ENCODE peak calls at places on chromosome 17, in six cellular contexts. B, N, U, L, Y and J are unnamed samples.

GRCh38 chr17:57514614-57515013 is 230.5 kb downstream of the CCDC182 start:
- DNase-seq in U (no peak), Y (no peak), N (no peak), L (no peak), B (no peak), J (no peak)

GRCh38 chr17:72542317-72542716 is 421.5 kb downstream of the SOX9 start:
- DNase-seq in Y (no peak), B (no peak), N (no peak), U (no peak), L (no peak), J (no peak)

GRCh38 chr17:72967963-72968585 is 124.4 kb downstream of the SLC39A11 start:
- DNase-seq in Y (no peak), N (no peak), B (no peak), L (no peak), U (no peak), J (no peak)

GRCh38 chr17:44210342-44211192 is 8.9 kb downstream of the UBTF start:
- DNase-seq in N (peak; percentile 91), U (peak; percentile 82), Y (no peak), L (peak; percentile 91), B (peak; percentile 97), J (peak; percentile 88)

GRCh38 chr17:30954046-30954805 is 16.6 kb upstream of the RNF135 start:
- DNase-seq in N (no peak), Y (no peak), L (no peak), B (peak; percentile 49), U (no peak), J (no peak)

GRCh38 chr17:74547736-74548135 is 1.8 kb upstream of the CD300C start:
- DNase-seq in L (no peak), Y (no peak), N (no peak), B (peak; percentile 50), U (no peak), J (no peak)

GRCh38 chr17:3928394-3928793 is 12.1 kb upstream of the P2RX1 start:
- DNase-seq in N (no peak), Y (no peak), L (no peak), U (no peak), B (no peak), J (no peak)

GRCh38 chr17:72031219-72031906 is 89.5 kb upstream of the SOX9 start:
- DNase-seq in L (no peak), B (no peak), Y (no peak), U (no peak), N (no peak), J (no peak)

GRCh38 chr17:16407911-16408588 is 7.3 kb upstream of the TRPV2 start:
- DNase-seq in L (peak; percentile 87), Y (no peak), U (no peak), B (peak; percentile 91), N (no peak), J (peak; percentile 16)

GRCh38 chr17:49444384-49444783 is 29.7 kb upstream of the PHB1 start:
- DNase-seq in U (no peak), N (no peak), B (peak; percentile 14), L (no peak), Y (no peak), J (no peak)

GRCh38 chr17:75927286-75927922 is 13.4 kb downstream of the FBF1 start:
- DNase-seq in L (peak; percentile 65), N (no peak), U (no peak), Y (no peak), B (no peak), J (peak; percentile 55)

GRCh38 chr17:50935201-50936124 is 69.3 kb upstream of the TOB1 start:
- DNase-seq in L (no peak), B (no peak), U (no peak), Y (peak; percentile 73), N (no peak), J (no peak)

GRCh38 chr17:69760562-69760961 is 314.5 kb upstream of the KCNJ16 start:
- DNase-seq in L (no peak), U (no peak), Y (no peak), B (no peak), N (no peak), J (no peak)

GRCh38 chr17:5500804-5501391 is 14.5 kb downstream of the MIS12 start:
- DNase-seq in U (peak; percentile 69), Y (peak; percentile 50), B (peak; percentile 92), L (peak; percentile 87), N (peak; percentile 43), J (peak; percentile 90)

GRCh38 chr17:62722625-62723024 is 85.5 kb downstream of the MARCHF10 start:
- DNase-seq in Y (no peak), U (no peak), L (no peak), N (no peak), B (no peak), J (no peak)

GRCh38 chr17:45364531-45365390 is 47.9 kb upstream of the MAP3K14 start:
- DNase-seq in B (peak; percentile 64), L (no peak), U (no peak), Y (no peak), N (no peak), J (no peak)

GRCh38 chr17:31523862-31524730 is 132.6 kb downstream of the RAB11FIP4 start:
- DNase-seq in Y (no peak), U (no peak), B (peak; percentile 46), N (no peak), L (no peak), J (no peak)

GRCh38 chr17:11598274-11599221 is at the start of gene DNAH9:
- DNase-seq in L (no peak), N (no peak), Y (no peak), U (no peak), B (peak; percentile 98), J (no peak)

GRCh38 chr17:5468075-5468473 is 708 bp downstream of the DHX33 start:
- DNase-seq in L (peak; percentile 34), B (no peak), Y (no peak), N (peak; percentile 11), U (no peak), J (no peak)

GRCh38 chr17:77324227-77324626 is 183.5 kb downstream of the SEC14L1 start:
- DNase-seq in U (no peak), Y (no peak), N (no peak), B (no peak), L (no peak), J (no peak)

GRCh38 chr17:27793168-27793905 is 7.0 kb downstream of the NOS2 start:
- DNase-seq in B (no peak), N (no peak), L (no peak), Y (no peak), U (no peak), J (no peak)

GRCh38 chr17:76079577-76080206 is 710 bp downstream of the ZACN start:
- DNase-seq in N (no peak), L (no peak), U (no peak), Y (no peak), B (peak; percentile 77), J (no peak)

GRCh38 chr17:71334041-71334781 is 786.6 kb upstream of the SOX9 start:
- DNase-seq in U (no peak), B (no peak), L (no peak), Y (no peak), N (no peak), J (no peak)

GRCh38 chr17:68260051-68260762 is 12.4 kb downstream of the AMZ2 start:
- DNase-seq in L (no peak), N (no peak), B (no peak), U (no peak), Y (no peak), J (no peak)

GRCh38 chr17:48102700-48103378 is 1.6 kb upstream of the CBX1 start:
- DNase-seq in B (no peak), U (peak; percentile 2), Y (no peak), N (peak; percentile 26), L (no peak), J (no peak)

GRCh38 chr17:49616546-49617205 is 41.0 kb downstream of the NXPH3 start:
- DNase-seq in L (no peak), B (peak; percentile 94), Y (peak; percentile 81), N (no peak), U (no peak), J (no peak)

GRCh38 chr17:66347661-66348604 is 45.5 kb downstream of the PRKCA start:
- DNase-seq in U (no peak), B (no peak), L (no peak), Y (no peak), N (no peak), J (no peak)

GRCh38 chr17:12599185-12599920 is 66.3 kb upstream of the MYOCD start:
- DNase-seq in B (no peak), U (no peak), L (no peak), Y (no peak), N (no peak), J (peak; percentile 14)

GRCh38 chr17:61758430-61758829 is 104.9 kb downstream of the BRIP1 start:
- DNase-seq in N (no peak), Y (no peak), U (no peak), B (no peak), L (no peak), J (no peak)

GRCh38 chr17:58811301-58811700 is 55.6 kb downstream of the PPM1E start:
- DNase-seq in Y (no peak), B (no peak), N (no peak), U (no peak), L (no peak), J (no peak)

GRCh38 chr17:48998557-48999440 is 1.6 kb downstream of the IGF2BP1 start:
- DNase-seq in Y (no peak), N (no peak), U (no peak), L (no peak), B (no peak), J (peak; percentile 43)

GRCh38 chr17:76888661-76889060 is 20.5 kb downstream of the MGAT5B start:
- DNase-seq in Y (no peak), N (no peak), B (no peak), U (no peak), L (no peak), J (no peak)

GRCh38 chr17:76973040-76973439 is 104.8 kb downstream of the MGAT5B start:
- DNase-seq in Y (no peak), U (no peak), N (no peak), L (no peak), B (no peak), J (no peak)

GRCh38 chr17:80408872-80409271 is 6.1 kb upstream of the ENDOV start:
- DNase-seq in Y (no peak), N (no peak), U (no peak), L (no peak), B (peak; percentile 80), J (no peak)

GRCh38 chr17:61997649-61998048 is 67.4 kb downstream of the MED13 start:
- DNase-seq in Y (peak; percentile 43), L (no peak), U (no peak), N (no peak), B (no peak), J (no peak)

GRCh38 chr17:82030470-82031302 is 792 bp upstream of the RAC3 start:
- DNase-seq in L (peak; percentile 86), B (peak; percentile 96), N (peak; percentile 77), Y (peak; percentile 38), U (peak; percentile 72), J (peak; percentile 83)

GRCh38 chr17:79650861-79651260 is 40.0 kb upstream of the RBFOX3 start:
- DNase-seq in Y (no peak), N (no peak), L (no peak), B (peak; percentile 73), U (no peak), J (no peak)

GRCh38 chr17:31392002-31392855 is 754 bp downstream of the RAB11FIP4 start:
- DNase-seq in Y (no peak), N (no peak), U (no peak), B (peak; percentile 71), L (no peak), J (no peak)